ENCODE peak calls at places on chromosomes 2 and 18, in five cellular contexts. One of them, this sample, is unnamed.

GRCh38 chr2:32922466-32922865 is 24.3 kb upstream of the LTBP1 start:
- DNase-seq in fibroblast of the aortic adventitia: no peak
- DNase-seq in CD8-positive, alpha-beta T cell: no peak
- DNase-seq in H7: no peak
- DNase-seq in NCI-H1092 treated with DMSO at 0.1 percent for 48 hours: no peak
- DNase-seq in this sample: no peak

GRCh38 chr2:61469424-61470121 is 1.3 kb downstream of the USP34 start:
- DNase-seq in fibroblast of the aortic adventitia: peak
- DNase-seq in NCI-H1092 treated with DMSO at 0.1 percent for 48 hours: no peak
- DNase-seq in H7: peak
- DNase-seq in CD8-positive, alpha-beta T cell: no peak
- DNase-seq in this sample: peak

GRCh38 chr2:201960300-201960699 is 73.4 kb upstream of the FZD7 start:
- DNase-seq in CD8-positive, alpha-beta T cell: no peak
- DNase-seq in H7: no peak
- DNase-seq in fibroblast of the aortic adventitia: no peak
- DNase-seq in NCI-H1092 treated with DMSO at 0.1 percent for 48 hours: no peak
- DNase-seq in this sample: no peak

GRCh38 chr18:6219116-6219717 is 195.5 kb downstream of the L3MBTL4 start:
- DNase-seq in NCI-H1092 treated with DMSO at 0.1 percent for 48 hours: peak
- DNase-seq in fibroblast of the aortic adventitia: peak
- DNase-seq in CD8-positive, alpha-beta T cell: no peak
- DNase-seq in H7: peak
- DNase-seq in this sample: peak

GRCh38 chr2:235493402-235493774 is 455 bp upstream of the AGAP1 start:
- DNase-seq in fibroblast of the aortic adventitia: peak
- DNase-seq in NCI-H1092 treated with DMSO at 0.1 percent for 48 hours: no peak
- DNase-seq in H7: no peak
- DNase-seq in CD8-positive, alpha-beta T cell: no peak
- DNase-seq in this sample: peak

GRCh38 chr18:77063256-77063655 is 69.3 kb downstream of the MBP start:
- DNase-seq in fibroblast of the aortic adventitia: peak
- DNase-seq in NCI-H1092 treated with DMSO at 0.1 percent for 48 hours: no peak
- DNase-seq in H7: no peak
- DNase-seq in CD8-positive, alpha-beta T cell: peak
- DNase-seq in this sample: peak

GRCh38 chr2:224562831-224563230 is 22.3 kb downstream of the CUL3 start:
- DNase-seq in NCI-H1092 treated with DMSO at 0.1 percent for 48 hours: no peak
- DNase-seq in CD8-positive, alpha-beta T cell: no peak
- DNase-seq in H7: no peak
- DNase-seq in fibroblast of the aortic adventitia: no peak
- DNase-seq in this sample: no peak

GRCh38 chr18:73626221-73626620 is 521.4 kb downstream of the FBXO15 start:
- DNase-seq in fibroblast of the aortic adventitia: no peak
- DNase-seq in NCI-H1092 treated with DMSO at 0.1 percent for 48 hours: no peak
- DNase-seq in CD8-positive, alpha-beta T cell: no peak
- DNase-seq in H7: no peak
- DNase-seq in this sample: no peak

GRCh38 chr2:196399736-196400691 is 228.6 kb upstream of the STK17B start:
- DNase-seq in fibroblast of the aortic adventitia: peak
- DNase-seq in H7: no peak
- DNase-seq in NCI-H1092 treated with DMSO at 0.1 percent for 48 hours: no peak
- DNase-seq in CD8-positive, alpha-beta T cell: no peak
- DNase-seq in this sample: peak

GRCh38 chr2:238220892-238221521 is 17.5 kb upstream of the ILKAP start:
- DNase-seq in fibroblast of the aortic adventitia: peak
- DNase-seq in H7: peak
- DNase-seq in NCI-H1092 treated with DMSO at 0.1 percent for 48 hours: no peak
- DNase-seq in CD8-positive, alpha-beta T cell: no peak
- DNase-seq in this sample: no peak

GRCh38 chr2:235314371-235314915 is 179.4 kb upstream of the AGAP1 start:
- DNase-seq in H7: no peak
- DNase-seq in fibroblast of the aortic adventitia: no peak
- DNase-seq in CD8-positive, alpha-beta T cell: no peak
- DNase-seq in NCI-H1092 treated with DMSO at 0.1 percent for 48 hours: peak
- DNase-seq in this sample: peak

GRCh38 chr2:71500426-71501079 is 47.2 kb downstream of the DYSF start:
- DNase-seq in NCI-H1092 treated with DMSO at 0.1 percent for 48 hours: no peak
- DNase-seq in CD8-positive, alpha-beta T cell: no peak
- DNase-seq in H7: no peak
- DNase-seq in fibroblast of the aortic adventitia: peak
- DNase-seq in this sample: no peak

GRCh38 chr2:159637988-159638501 is 21.7 kb upstream of the BAZ2B start:
- DNase-seq in NCI-H1092 treated with DMSO at 0.1 percent for 48 hours: no peak
- DNase-seq in fibroblast of the aortic adventitia: peak
- DNase-seq in H7: no peak
- DNase-seq in CD8-positive, alpha-beta T cell: no peak
- DNase-seq in this sample: peak